ENCODE peak calls at places on chromosomes 2 and 18, in five cellular contexts. S is heart right ventricle, W is left ventricle myocardium inferior, F is WERI-Rb-1, T is pancreas. Q is an unnamed sample. For H3K9me3, the result is how much of the 10 kb centered on the place peaks cover.

GRCh38 chr2:236841389-236841788 is 244.3 kb upstream of the COPS8 start:
- DNase-seq in S (no peak), W (no peak), F (no peak), T (no peak), Q (no peak)

GRCh38 chr2:2328847-2329246 is 2.2 kb downstream of the MYT1L start:
- DNase-seq in S (no peak), W (no peak), F (no peak), T (no peak), Q (no peak)

GRCh38 chr2:222817628-222818027 is 43.2 kb upstream of the ACSL3 start:
- DNase-seq in S (no peak), W (no peak), F (no peak), T (no peak), Q (no peak)

GRCh38 chr2:85549826-85550225 is 10.9 kb downstream of the MAT2A start:
- DNase-seq in S (no peak), W (no peak), F (peak), T (no peak), Q (no peak)

GRCh38 chr2:11123856-11124759 is 31.2 kb upstream of the SLC66A3 start:
- DNase-seq in S (no peak), W (peak), F (peak), T (peak), Q (peak)

GRCh38 chr2:75751824-75752468 is 41.2 kb upstream of the GCFC2 start:
- DNase-seq in S (no peak), W (no peak), F (peak), T (no peak), Q (no peak)

GRCh38 chr2:235677276-235677788 is 183.5 kb downstream of the AGAP1 start:
- DNase-seq in S (no peak), W (no peak), F (no peak), T (no peak), Q (no peak)

GRCh38 chr18:77131652-77132368 is 773 bp downstream of the MBP start:
- DNase-seq in S (peak), W (peak), F (no peak), T (peak), Q (no peak)

GRCh38 chr2:150230004-150230403 is 257.5 kb downstream of the RND3 start:
- DNase-seq in S (no peak), W (no peak), F (no peak), T (no peak), Q (no peak)

GRCh38 chr2:16861154-16861929 is 195.7 kb upstream of the CYRIA start:
- DNase-seq in S (no peak), W (no peak), F (no peak), T (no peak), Q (no peak)

GRCh38 chr2:225002656-225003045 is 39.6 kb downstream of the DOCK10 start:
- DNase-seq in S (no peak), W (no peak), F (no peak), T (no peak), Q (no peak)

GRCh38 chr2:225004531-225004930 is 37.7 kb downstream of the DOCK10 start:
- DNase-seq in S (no peak), W (no peak), F (no peak), T (no peak), Q (no peak)

GRCh38 chr2:224997802-224998201 is 44.5 kb downstream of the DOCK10 start:
- DNase-seq in S (peak), W (no peak), F (no peak), T (no peak), Q (no peak)

GRCh38 chr2:224999784-225000183 is 42.5 kb downstream of the DOCK10 start:
- DNase-seq in S (no peak), W (no peak), F (no peak), T (no peak), Q (no peak)

DNA sequence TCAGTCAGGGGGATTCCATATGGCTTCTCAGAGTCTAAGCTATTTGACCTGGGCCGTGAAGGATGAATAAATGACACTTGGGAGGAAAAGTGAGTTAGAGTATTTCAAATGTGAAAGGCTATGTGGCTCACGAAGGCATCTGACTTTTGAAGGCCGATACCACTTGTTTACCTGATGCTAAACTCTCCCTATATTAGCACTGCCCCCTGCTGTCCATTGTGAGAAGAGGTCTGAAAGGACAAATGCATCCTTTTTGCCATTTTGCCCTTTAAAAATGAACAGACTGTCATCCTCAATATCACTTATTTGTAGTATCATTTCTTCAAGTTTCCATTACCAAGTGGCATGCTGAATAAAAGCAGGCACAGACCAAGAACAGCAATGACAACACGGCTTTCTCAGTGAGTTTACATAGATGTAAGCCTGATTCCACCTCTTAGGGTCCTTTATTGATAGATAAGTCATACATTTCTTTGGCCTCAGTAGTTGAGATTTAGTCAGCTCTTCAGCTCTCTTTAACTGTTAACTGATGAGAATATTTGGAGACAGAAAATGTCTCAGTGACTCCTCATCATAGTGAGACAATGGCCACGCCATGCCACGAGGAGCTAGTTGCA is 40.1 kb downstream of the DOCK10 start:
- DNase-seq in S (peak), W (no peak), F (peak), T (no peak), Q (peak)
- TF ChIP-seq CTCF in S (peak), W (peak), F (peak), T (peak), Q (peak)

DNA sequence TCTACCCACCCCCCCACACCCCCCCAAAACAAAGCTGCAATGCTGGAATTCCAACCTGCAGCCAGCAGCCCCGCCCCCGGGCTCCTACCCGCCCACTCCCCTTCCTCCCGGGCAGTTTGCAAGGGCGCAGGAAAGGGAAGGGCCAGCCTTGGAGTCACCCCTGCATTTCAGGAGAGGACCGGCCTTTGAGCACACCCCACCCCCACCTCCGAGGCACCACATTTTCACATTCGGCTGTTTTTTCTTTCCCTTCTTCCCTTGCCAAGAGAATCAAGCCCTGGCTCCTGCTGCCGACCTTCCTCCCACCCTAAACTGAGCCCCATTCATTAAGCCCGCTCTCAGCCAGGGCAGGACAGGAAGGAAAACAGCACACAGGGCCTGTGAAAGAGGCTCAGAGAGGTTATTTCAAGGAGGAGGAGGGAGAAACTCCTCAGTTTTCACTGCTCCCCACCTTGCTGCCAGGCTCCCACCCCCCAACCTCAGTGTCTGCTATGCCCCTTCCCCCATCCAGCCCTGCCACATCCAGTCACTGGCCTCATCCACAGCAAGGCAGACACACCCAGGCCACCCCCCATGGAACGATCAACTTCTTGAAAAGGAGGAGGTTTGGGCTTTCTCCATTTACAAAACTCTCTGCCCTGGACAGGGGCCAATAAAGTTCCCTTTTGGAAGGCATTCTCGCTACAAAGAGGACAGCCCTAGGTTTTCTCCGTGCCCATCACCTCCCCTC is 11.2 kb downstream of the SMAD7 start:
- DNase-seq in S (peak), W (peak), F (no peak), T (no peak), Q (no peak)
- H3K27ac ChIP-seq in S (peak), W (peak), F (no peak), T (peak), Q (no peak)

DNA sequence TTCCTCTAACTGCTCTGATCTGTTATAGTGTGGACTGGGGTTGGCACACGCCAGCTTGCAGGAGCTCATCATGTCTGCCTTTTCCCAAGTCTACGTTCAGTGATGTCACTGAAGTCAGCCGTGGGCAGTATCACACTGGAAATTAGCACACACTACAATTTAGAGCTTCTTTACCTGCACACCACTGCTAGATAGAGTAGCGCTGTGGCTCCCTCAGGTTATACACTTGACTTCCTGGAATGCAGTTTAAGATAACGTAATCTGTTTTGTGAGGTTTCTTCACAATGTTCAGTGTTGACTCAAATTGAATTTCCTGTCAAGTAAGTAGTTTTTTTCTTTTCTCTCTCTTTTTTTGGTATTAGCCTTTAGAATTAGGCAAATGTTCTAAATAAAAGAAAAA is 487.2 kb downstream of the DCDC2C start:
- DNase-seq in S (no peak), W (no peak), F (no peak), T (no peak), Q (no peak)
- H3K9me3 ChIP-seq in S (under half), W (under half), F (under half), T (under half), Q (under half)

GRCh38 chr2:121904656-121905055 is 149.2 kb downstream of the TSN start:
- DNase-seq in S (no peak), W (no peak), F (no peak), T (no peak), Q (no peak)

GRCh38 chr2:121900391-121900790 is 144.9 kb downstream of the TSN start:
- DNase-seq in S (no peak), W (no peak), F (no peak), T (no peak), Q (no peak)

GRCh38 chr2:121902616-121903015 is 147.2 kb downstream of the TSN start:
- DNase-seq in S (peak), W (no peak), F (no peak), T (no peak), Q (no peak)

GRCh38 chr2:121903037-121903689 is 147.7 kb downstream of the TSN start:
- DNase-seq in S (peak), W (peak), F (no peak), T (no peak), Q (no peak)

GRCh38 chr2:121902171-121902591 is 146.7 kb downstream of the TSN start:
- DNase-seq in S (peak), W (peak), F (peak), T (no peak), Q (no peak)
- TF ChIP-seq CTCF in S (peak), W (peak), F (peak), T (no peak), Q (no peak)

GRCh38 chr2:179917272-179917671 is 55.9 kb upstream of the ZNF385B start:
- DNase-seq in S (no peak), W (no peak), F (no peak), T (no peak), Q (no peak)
- H3K27ac ChIP-seq in S (no peak), W (no peak), F (no peak), T (no peak), Q (no peak)

GRCh38 chr18:59268127-59268721 is 5.0 kb downstream of the RAX start:
- DNase-seq in S (no peak), W (no peak), F (no peak), T (no peak), Q (no peak)
- H3K9me3 ChIP-seq in S (under half), W (under half), F (under half), T (under half), Q (under half)

DNA sequence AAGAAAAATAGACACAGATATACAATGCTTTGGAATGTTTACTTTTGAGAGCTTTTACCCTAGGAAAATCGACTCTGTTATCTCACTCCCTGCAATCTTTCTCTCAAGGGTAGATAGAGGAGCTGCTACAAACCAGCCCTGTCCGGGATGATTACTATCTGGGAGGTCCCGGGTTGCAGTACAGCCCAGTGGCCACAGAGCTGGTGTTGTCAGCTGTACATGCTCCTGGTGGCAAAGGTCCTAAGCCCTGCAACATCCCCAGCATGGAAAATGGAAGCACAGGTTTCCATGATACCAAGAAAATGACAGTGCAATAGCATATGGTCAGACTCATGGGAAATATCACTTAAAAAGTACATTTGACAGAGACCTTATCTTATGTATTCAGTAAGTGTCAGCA is 570.5 kb upstream of the SOX11 start:
- DNase-seq in S (no peak), W (no peak), F (peak), T (no peak), Q (no peak)
- TF ChIP-seq CTCF in S (no peak), W (no peak), F (peak), T (no peak), Q (no peak)

Q was measured in CD4-positive, alpha-beta T cell.